ENCODE peak calls at places on chromosome 5, in seven cellular contexts. B, O, W, R, U, K and P are unnamed samples.

GRCh38 chr5:123599171-123599570 is 87.2 kb downstream of the CSNK1G3 start:
- DNase-seq in B (no peak), O (no peak), W (no peak), R (no peak), U (no peak), K (no peak), P (no peak)

GRCh38 chr5:178398856-178399722 is 166.5 kb upstream of the PHYKPL start:
- DNase-seq in B (peak; percentile 38), O (no peak), W (no peak), R (no peak), U (no peak), K (no peak), P (no peak)

GRCh38 chr5:134462761-134463160 is 51.1 kb upstream of the CDKN2AIPNL start:
- DNase-seq in B (peak; percentile 39), O (no peak), W (no peak), R (no peak), U (no peak), K (no peak), P (no peak)

GRCh38 chr5:56460681-56461191 is 227.6 kb upstream of the ANKRD55 start:
- DNase-seq in B (no peak), O (no peak), W (no peak), R (no peak), U (no peak), K (no peak), P (no peak)

GRCh38 chr5:93830893-93831292 is 89.5 kb upstream of the POU5F2 start:
- DNase-seq in B (no peak), O (no peak), W (no peak), R (no peak), U (no peak), K (no peak), P (no peak)

GRCh38 chr5:124289641-124290201 is 456.7 kb downstream of the ZNF608 start:
- DNase-seq in B (no peak), O (no peak), W (no peak), R (peak; percentile 94), U (peak; percentile 7), K (no peak), P (peak; percentile 5)

GRCh38 chr5:75361310-75361709 is 24.3 kb downstream of the HMGCR start:
- DNase-seq in B (no peak), O (no peak), W (no peak), R (peak; percentile 18), U (no peak), K (no peak), P (no peak)

GRCh38 chr5:87605663-87606062 is 192.9 kb upstream of the CCNH start:
- DNase-seq in B (no peak), O (no peak), W (no peak), R (no peak), U (no peak), K (no peak), P (no peak)

GRCh38 chr5:91434348-91434747 is 51.2 kb upstream of the ARRDC3 start:
- DNase-seq in B (no peak), O (no peak), W (no peak), R (no peak), U (no peak), K (no peak), P (no peak)

GRCh38 chr5:6740586-6741150 is 27.4 kb downstream of the TENT4A start:
- DNase-seq in B (no peak), O (no peak), W (no peak), R (no peak), U (no peak), K (no peak), P (no peak)

GRCh38 chr5:36055984-36056383 is 10.7 kb downstream of the UGT3A2 start:
- DNase-seq in B (no peak), O (no peak), W (no peak), R (no peak), U (no peak), K (no peak), P (no peak)

GRCh38 chr5:26388946-26389345 is 649.4 kb downstream of the CDH9 start:
- DNase-seq in B (no peak), O (no peak), W (no peak), R (no peak), U (no peak), K (no peak), P (no peak)

GRCh38 chr5:77230727-77231469 is 20.4 kb downstream of the PDE8B start:
- DNase-seq in B (no peak), O (no peak), W (no peak), R (no peak), U (peak; percentile 11), K (peak; percentile 39), P (no peak)

GRCh38 chr5:21184566-21184965 is 1196.6 kb upstream of the CDH18 start:
- DNase-seq in B (no peak), O (no peak), W (no peak), R (no peak), U (no peak), K (no peak), P (no peak)

GRCh38 chr5:62779010-62779422 is 200.4 kb downstream of the LRRC70 start:
- DNase-seq in B (no peak), O (no peak), W (no peak), R (no peak), U (peak; percentile 57), K (peak; percentile 70), P (no peak)

GRCh38 chr5:124103671-124104070 is 591.7 kb downstream of the CSNK1G3 start:
- DNase-seq in B (no peak), O (no peak), W (no peak), R (no peak), U (no peak), K (no peak), P (no peak)

GRCh38 chr5:122849746-122850145 is 4.3 kb downstream of the SNX24 start:
- DNase-seq in B (no peak), O (no peak), W (no peak), R (no peak), U (no peak), K (no peak), P (no peak)

GRCh38 chr5:127969651-127970050 is 113.9 kb upstream of the SLC12A2 start:
- DNase-seq in B (no peak), O (no peak), W (no peak), R (no peak), U (no peak), K (no peak), P (no peak)

GRCh38 chr5:127562252-127562651 is 44.8 kb downstream of the PRRC1 start:
- DNase-seq in B (no peak), O (no peak), W (no peak), R (no peak), U (peak; percentile 9), K (peak; percentile 29), P (no peak)

GRCh38 chr5:140196406-140196805 is 21.4 kb downstream of the CYSTM1 start:
- DNase-seq in B (no peak), O (no peak), W (no peak), R (no peak), U (no peak), K (no peak), P (no peak)

GRCh38 chr5:140192715-140193428 is 17.9 kb downstream of the CYSTM1 start:
- DNase-seq in B (no peak), O (no peak), W (no peak), R (no peak), U (no peak), K (no peak), P (no peak)

GRCh38 chr5:140202078-140202477 is 27.1 kb downstream of the CYSTM1 start:
- DNase-seq in B (no peak), O (no peak), W (no peak), R (no peak), U (no peak), K (no peak), P (no peak)

GRCh38 chr5:140194662-140195061 is 19.7 kb downstream of the CYSTM1 start:
- DNase-seq in B (no peak), O (no peak), W (no peak), R (no peak), U (no peak), K (no peak), P (no peak)

DNA sequence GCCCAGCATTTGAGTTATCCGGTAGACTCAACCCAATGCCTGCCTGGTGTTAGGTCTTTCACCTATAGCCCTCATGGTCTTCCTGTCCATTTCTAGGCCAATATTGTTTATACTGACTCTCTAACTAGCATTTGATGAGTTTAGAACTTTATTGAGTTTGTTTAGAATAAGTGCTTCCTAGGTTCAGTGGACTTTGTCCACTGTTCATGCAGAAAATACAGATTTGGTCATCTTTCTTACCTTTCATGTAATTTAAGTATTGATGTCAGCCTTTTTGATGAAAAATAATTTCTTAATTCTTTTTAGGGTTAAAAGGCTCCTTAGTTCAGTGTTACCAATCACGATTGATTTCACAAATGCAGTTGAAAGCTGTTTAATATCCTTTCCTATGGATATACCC is 22.0 kb downstream of the CYSTM1 start:
- DNase-seq in B (no peak), O (no peak), W (no peak), R (no peak), U (no peak), K (no peak), P (no peak)
- H3K4me1 ChIP-seq in B (no peaks in the 10 kb centered on the region), O (no peaks in the 10 kb centered on the region), W (peaks cover 37% of the 10 kb centered on the region), R (peaks cover 42% of the 10 kb centered on the region), U (no peaks in the 10 kb centered on the region), K (peaks cover 12% of the 10 kb centered on the region), P (no peaks in the 10 kb centered on the region)

DNA sequence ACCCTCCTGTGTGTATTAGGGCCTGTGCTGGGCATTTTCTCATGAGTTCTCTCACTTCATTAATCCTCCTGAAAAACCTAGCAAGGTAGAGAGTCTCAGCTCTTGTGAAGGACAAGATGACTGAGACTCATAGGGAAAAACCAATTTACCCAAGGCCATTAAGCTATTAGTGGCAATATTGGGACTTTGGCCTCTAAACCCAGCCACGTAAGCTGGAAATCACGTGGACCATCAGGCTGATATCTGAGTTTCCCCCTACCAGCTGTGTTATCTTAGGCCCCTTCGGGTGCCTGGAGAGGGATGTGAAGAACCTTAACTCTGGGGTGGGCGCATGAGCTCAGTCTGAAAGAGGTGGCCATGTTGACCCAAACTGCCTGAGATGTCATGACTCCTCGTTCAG is 80.6 kb downstream of the ANKH start:
- DNase-seq in B (no peak), O (no peak), W (no peak), R (no peak), U (no peak), K (no peak), P (no peak)
- H3K27ac ChIP-seq in B (no peak overlapping the region), O (no peak overlapping the region), W (no peak overlapping the region), R (no peak overlapping the region), U (no peak overlapping the region), K (no peak overlapping the region), P (no peak overlapping the region)

GRCh38 chr5:1960595-1961303 is 78.0 kb upstream of the IRX4 start:
- DNase-seq in B (no peak), O (no peak), W (no peak), R (no peak), U (no peak), K (no peak), P (no peak)
- H3K4me1 ChIP-seq in B (no peaks in the 10 kb centered on the region), O (no peaks in the 10 kb centered on the region), W (no peaks in the 10 kb centered on the region), R (no peaks in the 10 kb centered on the region), U (no peaks in the 10 kb centered on the region), K (no peaks in the 10 kb centered on the region), P (no peaks in the 10 kb centered on the region)

DNA sequence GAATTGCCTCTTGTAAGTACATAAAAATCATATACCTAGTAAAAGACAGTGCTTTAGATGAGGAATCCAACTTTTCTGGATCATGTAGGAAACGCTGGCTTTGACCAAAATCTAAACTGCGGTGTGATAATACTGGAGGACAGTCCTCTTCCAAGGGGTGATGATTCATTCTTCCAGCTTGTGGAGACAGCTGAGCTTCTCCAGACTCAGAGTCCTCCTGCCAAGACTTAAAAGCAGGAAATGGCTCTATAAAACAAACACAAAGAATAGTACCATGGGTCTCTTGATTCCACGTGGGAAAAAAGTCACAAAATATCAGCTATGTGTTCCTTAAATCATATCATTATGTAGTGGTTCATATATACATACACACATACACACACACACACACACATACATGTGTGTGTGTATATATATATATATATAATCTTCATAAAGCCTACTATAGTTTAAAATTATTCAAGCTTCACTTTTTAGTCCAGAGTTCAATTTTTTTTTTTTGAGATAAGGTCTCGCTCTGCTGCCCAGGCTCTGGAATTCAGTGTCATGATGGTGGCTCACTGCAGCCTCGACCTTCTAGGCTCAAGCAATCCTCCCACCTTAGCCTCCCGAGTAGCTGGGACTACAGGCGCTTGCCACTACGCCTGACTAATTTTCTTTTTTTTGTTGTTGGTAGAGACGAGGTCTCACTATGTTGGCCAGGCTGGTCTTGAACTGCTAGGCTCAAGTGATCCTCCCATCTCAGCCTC is 65.0 kb downstream of the PKD2L2 start:
- DNase-seq in B (no peak), O (no peak), W (no peak), R (no peak), U (no peak), K (peak; percentile 73), P (no peak)
- H3K27ac ChIP-seq in B (peak overlapping the region; percentile 51), O (no peak overlapping the region), W (peak overlapping the region; percentile 72), R (no peak overlapping the region), U (no peak overlapping the region), K (peak overlapping the region; percentile 60), P (no peak overlapping the region)